ENCODE peak calls at places on chromosomes 3 and 15, in seven cellular contexts. C is fibroblast of lung, R is heart left ventricle, T is left lung, B is OCI-LY7, Z is psoas muscle, P is IMR-90. D is an unnamed sample.

GRCh38 chr3:29497282-29497681 is 216.4 kb downstream of the RBMS3 start:
- DNase-seq in C (no peak), R (no peak), T (no peak), B (no peak), Z (no peak), P (no peak), D (no peak)

GRCh38 chr3:33145901-33146580 is 32.2 kb downstream of the CRTAP start:
- DNase-seq in C (no peak), R (no peak), T (no peak), B (no peak), Z (no peak), P (no peak), D (no peak)

GRCh38 chr3:184160456-184160855 is 5.3 kb downstream of the DVL3 start:
- DNase-seq in C (peak), R (no peak), T (no peak), B (no peak), Z (no peak), P (peak), D (no peak)

GRCh38 chr3:141860766-141861513 is 15.5 kb upstream of the ATP1B3 start:
- DNase-seq in C (peak), R (no peak), T (no peak), B (no peak), Z (no peak), P (no peak), D (peak)

GRCh38 chr3:113531826-113532697 is at the start of gene SIDT1:
- DNase-seq in C (peak), R (no peak), T (peak), B (peak), Z (no peak), P (no peak), D (no peak)

GRCh38 chr3:181457756-181458155 is 254.0 kb upstream of the SOX2 start:
- DNase-seq in C (no peak), R (no peak), T (no peak), B (no peak), Z (no peak), P (no peak), D (no peak)

GRCh38 chr15:89359471-89360293 is 25.1 kb upstream of the POLG start:
- DNase-seq in C (no peak), R (no peak), T (no peak), B (no peak), Z (no peak), P (no peak), D (no peak)

GRCh38 chr15:58258501-58259274 is 120.5 kb downstream of the AQP9 start:
- DNase-seq in C (no peak), R (no peak), T (no peak), B (no peak), Z (no peak), P (no peak), D (no peak)

GRCh38 chr3:81097894-81098293 is 663.6 kb downstream of the GBE1 start:
- DNase-seq in C (no peak), R (no peak), T (no peak), B (no peak), Z (no peak), P (no peak), D (no peak)

GRCh38 chr3:43286115-43286885 is at the start of gene SNRK:
- DNase-seq in C (peak), R (peak), T (peak), B (peak), Z (peak), P (peak), D (no peak)

GRCh38 chr3:45599424-45599886 is 4.9 kb downstream of the LIMD1 start:
- DNase-seq in C (no peak), R (no peak), T (no peak), B (no peak), Z (peak), P (no peak), D (no peak)

GRCh38 chr3:24351779-24352469 is 142.7 kb downstream of the THRB start:
- DNase-seq in C (peak), R (no peak), T (no peak), B (no peak), Z (no peak), P (no peak), D (no peak)

GRCh38 chr3:195030791-195031321 is 240.1 kb downstream of the XXYLT1 start:
- DNase-seq in C (peak), R (no peak), T (no peak), B (no peak), Z (no peak), P (peak), D (no peak)

GRCh38 chr3:5036536-5036833 is 57.2 kb downstream of the BHLHE40 start:
- DNase-seq in C (no peak), R (no peak), T (no peak), B (no peak), Z (no peak), P (no peak), D (no peak)

GRCh38 chr3:183100376-183100775 is 1.1 kb upstream of the MCCC1 start:
- DNase-seq in C (no peak), R (no peak), T (no peak), B (no peak), Z (no peak), P (peak), D (no peak)

GRCh38 chr15:62848631-62849050 is 193.9 kb upstream of the TPM1 start:
- DNase-seq in C (peak), R (no peak), T (no peak), B (no peak), Z (no peak), P (peak), D (no peak)

GRCh38 chr15:51846463-51847230 is 17.2 kb downstream of the TMOD3 start:
- DNase-seq in C (peak), R (no peak), T (no peak), B (no peak), Z (no peak), P (peak), D (peak)

GRCh38 chr3:38022887-38023709 is 6.3 kb downstream of the PLCD1 start:
- DNase-seq in C (no peak), R (peak), T (no peak), B (no peak), Z (peak), P (no peak), D (no peak)

GRCh38 chr3:32844914-32845313 is 27.1 kb downstream of the TRIM71 start:
- DNase-seq in C (no peak), R (no peak), T (no peak), B (no peak), Z (no peak), P (no peak), D (no peak)

GRCh38 chr3:32876920-32877319 is 59.1 kb downstream of the TRIM71 start:
- DNase-seq in C (no peak), R (no peak), T (no peak), B (no peak), Z (no peak), P (no peak), D (no peak)

GRCh38 chr3:32640939-32641725 is 43.9 kb upstream of the CNOT10 start:
- DNase-seq in C (no peak), R (no peak), T (no peak), B (no peak), Z (no peak), P (peak), D (no peak)

GRCh38 chr3:61601831-61602230 is 40.5 kb downstream of the PTPRG start:
- DNase-seq in C (no peak), R (no peak), T (no peak), B (no peak), Z (no peak), P (peak), D (no peak)

GRCh38 chr3:33645060-33645841 is 72.8 kb downstream of the CLASP2 start:
- DNase-seq in C (peak), R (no peak), T (no peak), B (no peak), Z (no peak), P (peak), D (no peak)

GRCh38 chr3:122975163-122975923 is 52.2 kb downstream of the SEMA5B start:
- DNase-seq in C (peak), R (peak), T (peak), B (peak), Z (peak), P (peak), D (no peak)

GRCh38 chr3:186790261-186790981 is 7.0 kb downstream of the EIF4A2 start:
- DNase-seq in C (peak), R (no peak), T (no peak), B (peak), Z (no peak), P (peak), D (no peak)

GRCh38 chr3:50521572-50521971 is 18.1 kb upstream of the CACNA2D2 start:
- DNase-seq in C (no peak), R (no peak), T (no peak), B (no peak), Z (no peak), P (no peak), D (no peak)

GRCh38 chr3:187360523-187361060 is 7.6 kb upstream of the RTP4 start:
- DNase-seq in C (peak), R (no peak), T (no peak), B (no peak), Z (no peak), P (no peak), D (no peak)

GRCh38 chr15:22810033-22810734 is 23.7 kb downstream of the NIPA1 start:
- DNase-seq in C (no peak), R (no peak), T (no peak), B (no peak), Z (no peak), P (no peak), D (no peak)

GRCh38 chr15:40331026-40331425 is 7.5 kb downstream of the INAFM2 start:
- DNase-seq in C (no peak), R (peak), T (no peak), B (no peak), Z (no peak), P (no peak), D (no peak)

GRCh38 chr15:40331637-40332036 is 8.1 kb downstream of the INAFM2 start:
- DNase-seq in C (no peak), R (peak), T (no peak), B (no peak), Z (no peak), P (no peak), D (no peak)

GRCh38 chr15:40329804-40330203 is 6.3 kb downstream of the INAFM2 start:
- DNase-seq in C (no peak), R (no peak), T (no peak), B (no peak), Z (no peak), P (no peak), D (no peak)

GRCh38 chr15:40328711-40329240 is 5.3 kb downstream of the INAFM2 start:
- DNase-seq in C (no peak), R (peak), T (no peak), B (no peak), Z (no peak), P (no peak), D (no peak)

DNA sequence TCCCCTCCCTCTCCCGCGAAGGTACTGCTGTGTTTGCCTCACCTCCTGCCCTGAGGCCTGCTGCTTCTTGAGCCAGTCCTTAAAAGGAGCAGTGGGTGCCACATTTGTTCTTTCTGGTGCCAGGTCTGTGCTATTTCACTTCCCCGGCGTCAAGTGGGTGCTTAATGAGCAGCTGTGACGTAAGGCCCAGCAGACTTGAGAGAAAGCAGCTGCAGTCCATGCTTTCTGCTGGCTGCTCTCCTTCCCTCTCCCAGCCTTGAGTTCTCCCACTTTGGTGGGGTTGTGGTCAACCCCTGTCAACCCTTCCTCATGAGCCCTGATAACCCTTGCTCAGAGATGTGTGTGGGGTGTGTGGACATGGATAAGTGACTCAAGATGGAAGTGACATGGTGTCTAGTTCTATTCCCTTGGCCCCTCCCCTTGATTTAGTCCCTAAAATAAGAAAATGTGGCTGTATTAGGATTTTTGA is 6.9 kb downstream of the INAFM2 start:
- DNase-seq in C (peak), R (peak), T (peak), B (no peak), Z (no peak), P (peak), D (no peak)
- H3K27ac ChIP-seq in C (no peak), R (peak), T (peak), B (no peak), Z (no peak), P (peak), D (peak)

GRCh38 chr15:97992831-97993230 is 32.3 kb downstream of the ARRDC4 start:
- DNase-seq in C (no peak), R (no peak), T (no peak), B (no peak), Z (no peak), P (no peak), D (no peak)
- H3K4me3 ChIP-seq in C (no peak), R (no peak), T (no peak), B (no peak), Z (no peak), P (no peak), D (no peak)

GRCh38 chr3:52220380-52221026 is 4.9 kb downstream of the TLR9 start:
- DNase-seq in C (peak), R (peak), T (peak), B (peak), Z (peak), P (peak), D (peak)
- H3K27ac ChIP-seq in C (no peak), R (no peak), T (no peak), B (peak), Z (no peak), P (no peak), D (no peak)

GRCh38 chr3:52682016-52682415 is 3.7 kb downstream of the PBRM1 start:
- DNase-seq in C (peak), R (no peak), T (peak), B (no peak), Z (no peak), P (peak), D (no peak)

GRCh38 chr3:52683611-52684010 is 2.1 kb downstream of the PBRM1 start:
- DNase-seq in C (no peak), R (no peak), T (peak), B (no peak), Z (no peak), P (no peak), D (no peak)

GRCh38 chr3:52685705-52686691 is at the start of the genes GNL3 and PBRM1:
- DNase-seq in C (peak), R (peak), T (peak), B (peak), Z (peak), P (peak), D (peak)

GRCh38 chr3:52685285-52685704 is 418 bp downstream of the PBRM1 start:
- DNase-seq in C (no peak), R (peak), T (peak), B (peak), Z (peak), P (no peak), D (no peak)

GRCh38 chr3:52684184-52684583 is 1.5 kb downstream of the PBRM1 start:
- DNase-seq in C (no peak), R (no peak), T (no peak), B (no peak), Z (no peak), P (no peak), D (no peak)
- H3K4me3 ChIP-seq in C (peak), R (no peak), T (peak), B (peak), Z (peak), P (no peak), D (peak)

GRCh38 chr15:100002787-100003536 is 269.7 kb upstream of the LYSMD4 start:
- DNase-seq in C (no peak), R (no peak), T (no peak), B (no peak), Z (no peak), P (no peak), D (no peak)

GRCh38 chr15:99999282-100000070 is 266.2 kb upstream of the LYSMD4 start:
- DNase-seq in C (no peak), R (peak), T (no peak), B (no peak), Z (no peak), P (no peak), D (no peak)

GRCh38 chr15:100002091-100002620 is 268.9 kb upstream of the LYSMD4 start:
- DNase-seq in C (no peak), R (no peak), T (no peak), B (no peak), Z (no peak), P (no peak), D (no peak)

GRCh38 chr15:99998661-99999101 is 265.4 kb upstream of the LYSMD4 start:
- DNase-seq in C (peak), R (no peak), T (no peak), B (no peak), Z (no peak), P (peak), D (no peak)

GRCh38 chr15:100001405-100001804 is 268.2 kb upstream of the LYSMD4 start:
- DNase-seq in C (peak), R (no peak), T (no peak), B (no peak), Z (no peak), P (no peak), D (no peak)
- H3K27ac ChIP-seq in C (no peak), R (no peak), T (no peak), B (no peak), Z (no peak), P (no peak), D (no peak)

GRCh38 chr3:158600787-158601186 is 29.8 kb downstream of the MLF1 start:
- DNase-seq in C (no peak), R (no peak), T (no peak), B (no peak), Z (no peak), P (no peak), D (no peak)

DNA sequence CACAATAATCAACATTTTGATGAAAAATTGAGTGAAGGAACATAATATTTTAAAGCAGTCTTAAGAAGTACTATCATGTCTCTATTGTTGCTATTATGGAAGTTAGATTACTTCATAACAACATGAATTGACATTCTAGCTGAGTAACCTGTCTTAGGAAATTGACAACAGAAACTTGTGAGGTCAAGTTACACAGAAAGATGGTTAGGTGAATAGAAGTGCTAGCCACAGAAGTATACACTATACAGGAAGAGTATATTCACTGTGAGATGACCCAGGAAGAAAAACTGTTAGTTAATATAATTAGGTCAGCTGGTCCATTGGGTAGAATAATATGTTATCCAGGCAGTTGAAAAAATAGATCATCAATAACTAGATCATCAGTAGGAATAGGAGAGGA is 31.2 kb downstream of the MLF1 start:
- DNase-seq in C (no peak), R (no peak), T (no peak), B (no peak), Z (no peak), P (no peak), D (no peak)
- H3K4me3 ChIP-seq in C (no peak), R (no peak), T (no peak), B (no peak), Z (no peak), P (no peak), D (no peak)

GRCh38 chr15:43868412-43868811 is 41.6 kb downstream of the WDR76 start:
- DNase-seq in C (no peak), R (no peak), T (no peak), B (no peak), Z (no peak), P (no peak), D (peak)
- H3K27ac ChIP-seq in C (no peak), R (no peak), T (no peak), B (no peak), Z (no peak), P (no peak), D (peak)

GRCh38 chr3:55488398-55489055 is 1.4 kb upstream of the WNT5A start:
- DNase-seq in C (peak), R (no peak), T (peak), B (peak), Z (peak), P (peak), D (no peak)
- H3K4me3 ChIP-seq in C (peak), R (peak), T (peak), B (peak), Z (peak), P (peak), D (peak)

DNA sequence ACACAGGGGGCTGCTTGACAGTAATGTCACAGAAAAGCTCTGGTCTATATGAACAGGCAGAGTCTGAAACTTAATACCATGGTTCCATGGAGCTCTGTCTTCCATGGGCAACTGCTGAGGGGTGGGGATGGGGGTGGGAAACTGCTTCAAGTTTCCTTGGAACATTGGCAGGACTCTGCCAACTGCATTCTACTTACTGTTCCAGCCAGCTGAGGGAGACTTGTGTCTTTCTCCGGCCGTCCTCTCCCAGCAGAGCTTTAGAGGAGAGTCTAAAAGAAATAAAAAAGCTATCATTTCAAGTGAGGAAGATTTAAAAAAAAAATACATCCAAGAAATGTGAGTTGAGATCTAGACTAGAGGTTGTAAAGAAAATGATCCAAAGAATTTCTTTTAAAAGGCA is 348.8 kb downstream of the ZIC1 start:
- DNase-seq in C (no peak), R (no peak), T (no peak), B (no peak), Z (no peak), P (no peak), D (no peak)
- H3K27ac ChIP-seq in C (no peak), R (peak), T (no peak), B (no peak), Z (peak), P (no peak), D (no peak)

GRCh38 chr3:156658732-156659090 is 15.7 kb upstream of the TIPARP start:
- DNase-seq in C (no peak), R (no peak), T (no peak), B (no peak), Z (no peak), P (no peak), D (no peak)
- H3K4me3 ChIP-seq in C (no peak), R (no peak), T (no peak), B (no peak), Z (no peak), P (no peak), D (no peak)